ENCODE peak calls at places on chromosomes 2 and 18, in five cellular contexts. D is heart left ventricle; T is GM23338; R is CD8-positive, alpha-beta memory T cell; Y is uterus. A is an unnamed sample.

GRCh38 chr2:32743480-32744236 is 115.8 kb downstream of the TTC27 start:
- DNase-seq in R (no peak), D (no peak), Y (no peak), T (no peak), A (no peak)

GRCh38 chr2:129870646-129871335 is 108.7 kb upstream of the RAB6C start:
- DNase-seq in R (no peak), T (no peak), D (no peak), Y (no peak), A (no peak)

GRCh38 chr2:222738759-222739292 is 67.4 kb downstream of the MOGAT1 start:
- DNase-seq in R (no peak), D (no peak), T (no peak), Y (no peak), A (no peak)

GRCh38 chr2:48347712-48348111 is 182.2 kb upstream of the STON1 start:
- DNase-seq in R (no peak), T (no peak), D (no peak), Y (no peak), A (no peak)

GRCh38 chr2:61356261-61356957 is 114.5 kb downstream of the USP34 start:
- DNase-seq in Y (no peak), T (no peak), D (no peak), R (no peak), A (no peak)

GRCh38 chr18:36724591-36725001 is 104.2 kb downstream of the TPGS2 start:
- DNase-seq in D (no peak), Y (peak; percentile 39), R (no peak), T (no peak), A (peak; percentile 60)

GRCh38 chr18:24546304-24546703 is 85.9 kb downstream of the HRH4 start:
- DNase-seq in T (no peak), Y (no peak), R (no peak), D (no peak), A (no peak)

GRCh38 chr18:24176727-24177416 is 38.0 kb downstream of the CABYR start:
- DNase-seq in R (no peak), T (peak; percentile 94), Y (peak; percentile 47), D (peak; percentile 70), A (peak; percentile 52)

GRCh38 chr2:178008636-178009289 is 63.8 kb downstream of the PDE11A start:
- DNase-seq in T (peak; percentile 15), D (peak; percentile 60), R (no peak), Y (no peak), A (peak; percentile 27)

DNA sequence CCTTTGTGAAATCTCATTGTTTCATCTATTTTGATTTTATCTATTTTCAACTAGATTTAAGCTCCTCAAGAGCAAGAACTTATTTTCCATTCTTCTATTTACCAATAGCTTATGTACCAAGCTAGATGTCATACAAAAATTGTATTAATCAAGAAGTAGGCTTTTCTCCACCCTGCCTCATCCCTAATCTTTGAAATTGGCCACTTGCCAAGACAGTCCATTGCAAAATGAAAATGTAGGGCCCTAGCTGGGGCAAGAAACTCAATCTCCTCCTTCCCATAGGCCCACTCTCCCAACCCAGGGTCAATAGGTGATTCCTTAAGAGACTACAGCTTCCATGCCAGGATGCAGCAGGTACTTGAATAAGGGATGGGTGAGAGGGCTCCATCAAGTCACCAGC is 39.3 kb upstream of the STPG4 start:
- DNase-seq in T (no peak), D (no peak), Y (no peak), R (no peak), A (no peak)
- H3K4me1 ChIP-seq in T (peaks cover 31% of the 10 kb centered on the region), D (no peaks in the 10 kb centered on the region), Y (peaks cover 4% of the 10 kb centered on the region), R (no peaks in the 10 kb centered on the region), A (peaks cover 8% of the 10 kb centered on the region)

GRCh38 chr2:3399829-3400228 is 20.3 kb downstream of the TRAPPC12 start:
- DNase-seq in D (peak; percentile 70), R (no peak), T (peak; percentile 26), Y (peak; percentile 39), A (no peak)

GRCh38 chr2:3403587-3404334 is 24.3 kb downstream of the TRAPPC12 start:
- DNase-seq in T (no peak), D (no peak), Y (no peak), R (no peak), A (no peak)

GRCh38 chr2:3399403-3399802 is 19.9 kb downstream of the TRAPPC12 start:
- DNase-seq in T (no peak), Y (no peak), R (no peak), D (no peak), A (no peak)

GRCh38 chr2:3396920-3397559 is 17.5 kb downstream of the TRAPPC12 start:
- DNase-seq in Y (no peak), R (no peak), D (no peak), T (no peak), A (no peak)

GRCh38 chr2:3398837-3399236 is 19.3 kb downstream of the TRAPPC12 start:
- DNase-seq in R (no peak), Y (no peak), D (no peak), T (peak; percentile 42), A (no peak)
- H3K4me1 ChIP-seq in R (no peaks in the 10 kb centered on the region), Y (no peaks in the 10 kb centered on the region), D (peaks cover 15% of the 10 kb centered on the region), T (peaks cover 7% of the 10 kb centered on the region), A (peaks cover 3% of the 10 kb centered on the region)

GRCh38 chr2:106882658-106883057 is 3.3 kb downstream of the ST6GAL2 start:
- DNase-seq in R (no peak), D (no peak), Y (no peak), T (no peak), A (no peak)

GRCh38 chr2:106876699-106877098 is 9.3 kb downstream of the ST6GAL2 start:
- DNase-seq in T (no peak), D (no peak), R (no peak), Y (no peak), A (no peak)

GRCh38 chr2:106878206-106878605 is 7.8 kb downstream of the ST6GAL2 start:
- DNase-seq in T (no peak), Y (no peak), D (no peak), R (no peak), A (no peak)
- H3K4me1 ChIP-seq in T (peaks cover 20% of the 10 kb centered on the region), Y (no peaks in the 10 kb centered on the region), D (no peaks in the 10 kb centered on the region), R (no peaks in the 10 kb centered on the region), A (no peaks in the 10 kb centered on the region)

GRCh38 chr18:79402209-79402576 is 6.5 kb downstream of the NFATC1 start:
- DNase-seq in T (no peak), R (peak; percentile 41), D (peak; percentile 19), Y (no peak), A (no peak)

GRCh38 chr18:79401494-79402208 is 5.9 kb downstream of the NFATC1 start:
- DNase-seq in D (peak; percentile 22), R (peak; percentile 46), T (no peak), Y (no peak), A (no peak)

GRCh38 chr18:79403723-79404566 is 8.2 kb downstream of the NFATC1 start:
- DNase-seq in T (no peak), R (peak; percentile 49), Y (no peak), D (peak; percentile 25), A (no peak)

GRCh38 chr18:79404567-79404910 is 8.8 kb downstream of the NFATC1 start:
- DNase-seq in T (no peak), R (no peak), D (peak; percentile 8), Y (no peak), A (no peak)

GRCh38 chr18:79402977-79403722 is 7.4 kb downstream of the NFATC1 start:
- DNase-seq in Y (peak; percentile 61), T (no peak), R (peak; percentile 44), D (peak; percentile 85), A (peak; percentile 71)
- H3K4me1 ChIP-seq in Y (no peaks in the 10 kb centered on the region), T (peaks cover 11% of the 10 kb centered on the region), R (peaks cover 61% of the 10 kb centered on the region), D (peaks cover 33% of the 10 kb centered on the region), A (peaks cover 5% of the 10 kb centered on the region)

GRCh38 chr2:1742300-1742679 is 2.0 kb downstream of the PXDN start:
- DNase-seq in Y (no peak), T (no peak), R (no peak), D (no peak), A (peak; percentile 20)

GRCh38 chr2:1741851-1742250 is 2.5 kb downstream of the PXDN start:
- DNase-seq in T (no peak), Y (no peak), R (no peak), D (no peak), A (peak; percentile 16)

GRCh38 chr2:1743396-1744150 is 742 bp downstream of the PXDN start:
- DNase-seq in Y (peak; percentile 54), T (peak; percentile 71), D (no peak), R (no peak), A (peak; percentile 72)

GRCh38 chr2:1744151-1744445 is 217 bp downstream of the PXDN start:
- DNase-seq in R (no peak), D (no peak), Y (no peak), T (peak; percentile 67), A (peak; percentile 68)

GRCh38 chr2:1742680-1743395 is 1.5 kb downstream of the PXDN start:
- DNase-seq in Y (peak; percentile 88), R (no peak), D (peak; percentile 80), T (peak; percentile 87), A (peak; percentile 87)
- H3K4me1 ChIP-seq in Y (peaks cover 9% of the 10 kb centered on the region), R (no peaks in the 10 kb centered on the region), D (peaks cover 7% of the 10 kb centered on the region), T (peaks cover 26% of the 10 kb centered on the region), A (peaks cover 21% of the 10 kb centered on the region)

GRCh38 chr18:51168031-51168742 is 29.3 kb downstream of the MEX3C start:
- DNase-seq in R (no peak), T (peak; percentile 96), Y (no peak), D (no peak), A (no peak)
- H3K4me1 ChIP-seq in R (no peaks in the 10 kb centered on the region), T (peaks cover 40% of the 10 kb centered on the region), Y (no peaks in the 10 kb centered on the region), D (no peaks in the 10 kb centered on the region), A (no peaks in the 10 kb centered on the region)

DNA sequence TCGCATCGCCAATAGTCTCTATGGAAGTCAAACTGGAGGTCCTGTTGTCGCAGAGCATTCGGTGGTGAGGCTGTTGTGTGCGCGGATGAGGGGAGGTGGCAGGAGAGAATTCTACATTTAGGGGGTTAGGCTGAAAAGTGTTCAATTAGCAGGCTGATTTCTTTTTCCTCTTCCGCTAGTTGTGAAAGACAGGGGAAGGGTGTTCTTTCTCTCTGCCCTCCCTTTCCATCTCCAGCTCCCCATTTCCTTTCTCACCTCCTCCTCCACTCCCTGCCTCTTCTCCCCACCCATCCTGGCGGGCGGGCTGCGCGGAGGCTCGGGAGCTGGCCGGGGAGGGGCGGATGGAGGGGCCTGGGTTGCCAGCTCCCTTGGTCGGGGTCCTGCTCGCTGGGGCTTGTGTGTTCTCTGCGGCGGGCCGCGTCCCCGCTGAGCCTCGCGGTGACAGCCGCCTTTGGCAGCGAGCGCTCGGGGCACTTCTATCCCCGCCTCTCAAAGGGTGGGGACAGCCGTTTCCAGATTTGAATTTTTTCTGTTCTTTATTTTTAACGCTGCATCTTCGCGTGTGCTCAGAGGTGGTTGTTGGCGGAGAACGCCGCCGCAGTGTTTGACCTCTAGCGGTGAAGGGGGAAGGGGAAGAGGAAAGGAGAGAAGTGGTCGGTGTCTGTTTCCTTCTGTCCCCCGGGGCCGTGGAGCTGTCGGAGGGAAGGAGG is 3.6 kb downstream of the SOX11 start:
- DNase-seq in D (no peak), R (no peak), Y (no peak), T (peak; percentile 67), A (no peak)
- H3K4me1 ChIP-seq in D (peaks cover 11% of the 10 kb centered on the region), R (no peaks in the 10 kb centered on the region), Y (no peaks in the 10 kb centered on the region), T (peaks cover 38% of the 10 kb centered on the region), A (peaks cover 8% of the 10 kb centered on the region)

GRCh38 chr2:173941567-173941966 is 23.6 kb downstream of the SP3 start:
- DNase-seq in T (no peak), D (no peak), R (no peak), Y (no peak), A (no peak)
- H3K4me1 ChIP-seq in T (peaks cover 37% of the 10 kb centered on the region), D (peaks cover 4% of the 10 kb centered on the region), R (peaks cover 82% of the 10 kb centered on the region), Y (no peaks in the 10 kb centered on the region), A (peaks cover 14% of the 10 kb centered on the region)